ENCODE peak calls at places on chromosomes 12 and 14, in eight cellular contexts. C is stimulated activated CD8-positive, alpha-beta memory T cell treated with anti-CD3 and anti-CD28 coated beads, Interleukin-7, amount 100 ng/mL, for 4 hours; Y is CD8-positive, alpha-beta T cell; W is naive B cell; J is left colon; E is GM04504; D is brain microvascular endothelial cell; I is midbrain. N is an unnamed sample.

GRCh38 chr14:100299238-100299560 is 7.0 kb downstream of the SLC25A29 start:
- DNase-seq in W (no peak), I (no peak), E (no peak), D (no peak), C (no peak), Y (no peak), J (no peak), N (no peak)

GRCh38 chr12:100365411-100365810 is 8.5 kb downstream of the SLC17A8 start:
- DNase-seq in D (no peak), Y (no peak), W (no peak), C (no peak), I (no peak), E (no peak), J (no peak), N (no peak)

GRCh38 chr12:109111775-109112491 is 4.5 kb upstream of the ACACB start:
- DNase-seq in D (peak), Y (peak), C (no peak), W (peak), J (peak), I (peak), E (no peak), N (peak)

GRCh38 chr14:38138581-38139138 is 69.0 kb upstream of the SSTR1 start:
- DNase-seq in C (no peak), J (no peak), W (no peak), E (no peak), Y (no peak), D (no peak), I (no peak), N (no peak)

GRCh38 chr14:43595373-43595772 is 911.7 kb downstream of the FSCB start:
- DNase-seq in E (no peak), J (no peak), W (no peak), C (no peak), Y (no peak), D (no peak), I (no peak), N (no peak)

GRCh38 chr14:85131523-85131922 is 398.4 kb upstream of the FLRT2 start:
- DNase-seq in Y (no peak), D (no peak), C (no peak), E (no peak), J (no peak), W (no peak), I (no peak), N (no peak)

GRCh38 chr14:20934148-20934762 is 21.0 kb upstream of the RNASE2 start:
- DNase-seq in Y (no peak), J (no peak), E (no peak), W (no peak), I (no peak), C (no peak), D (no peak), N (peak)

GRCh38 chr14:100374270-100374669 is 51.1 kb downstream of the SLC25A47 start:
- DNase-seq in Y (no peak), E (no peak), W (no peak), D (no peak), C (no peak), J (no peak), I (no peak), N (peak)

GRCh38 chr12:68067762-68068376 is 78.6 kb downstream of the IFNG-AS1 start:
- DNase-seq in I (no peak), Y (no peak), J (no peak), W (no peak), D (no peak), E (no peak), C (no peak), N (no peak)

GRCh38 chr12:54341343-54341742 is 16.4 kb downstream of the COPZ1 start:
- DNase-seq in Y (no peak), C (no peak), W (no peak), I (no peak), J (no peak), D (no peak), E (no peak), N (no peak)

GRCh38 chr14:55731881-55732498 is 152.0 kb downstream of the KTN1 start:
- DNase-seq in I (peak), J (no peak), Y (peak), D (peak), W (peak), C (peak), E (no peak), N (peak)

GRCh38 chr12:17949558-17950141 is 140.3 kb downstream of the RERGL start:
- DNase-seq in C (no peak), W (no peak), I (no peak), D (no peak), Y (no peak), E (no peak), J (no peak), N (no peak)

GRCh38 chr12:101570022-101570421 is 24.7 kb upstream of the MYBPC1 start:
- DNase-seq in J (no peak), C (no peak), E (peak), I (peak), Y (no peak), W (peak), D (peak), N (no peak)

GRCh38 chr14:95507174-95507573 is 9.3 kb downstream of the SYNE3 start:
- DNase-seq in J (peak), W (no peak), I (peak), E (peak), C (no peak), D (peak), Y (no peak), N (peak)

GRCh38 chr12:130863298-130863697 is 8.6 kb upstream of the RAN start:
- DNase-seq in Y (no peak), W (no peak), E (no peak), C (no peak), I (no peak), D (no peak), J (no peak), N (no peak)

GRCh38 chr12:54201001-54201794 is 12.4 kb upstream of the SMUG1 start:
- DNase-seq in Y (peak), W (peak), E (peak), I (peak), D (peak), C (peak), J (peak), N (peak)

GRCh38 chr12:52166672-52167071 is 25.1 kb downstream of the KRT80 start:
- DNase-seq in W (no peak), J (no peak), E (no peak), D (no peak), I (no peak), Y (no peak), C (no peak), N (no peak)

GRCh38 chr12:45227668-45228067 is 11.8 kb downstream of the ANO6 start:
- DNase-seq in J (no peak), W (no peak), E (no peak), I (no peak), Y (no peak), C (no peak), D (no peak), N (no peak)

GRCh38 chr12:41962171-41962572 is 182.5 kb downstream of the GXYLT1 start:
- DNase-seq in E (no peak), J (no peak), C (no peak), W (no peak), I (peak), D (no peak), Y (no peak), N (no peak)

GRCh38 chr12:116060765-116061164 is 216.7 kb downstream of the MED13L start:
- DNase-seq in D (no peak), W (peak), J (no peak), E (no peak), Y (no peak), C (no peak), I (no peak), N (no peak)

GRCh38 chr12:4679711-4680110 is 30.8 kb downstream of the NDUFA9 start:
- DNase-seq in Y (no peak), E (no peak), I (no peak), D (no peak), W (no peak), J (no peak), C (no peak), N (no peak)

GRCh38 chr14:105201928-105202513 is 20.9 kb upstream of the NUDT14 start:
- DNase-seq in J (no peak), W (peak), I (no peak), E (no peak), C (no peak), Y (no peak), D (no peak), N (no peak)

GRCh38 chr12:100058482-100059029 is 73.8 kb upstream of the ANKS1B start:
- DNase-seq in C (no peak), W (no peak), J (no peak), Y (no peak), E (peak), D (peak), I (peak), N (peak)

GRCh38 chr12:120225852-120226640 is 25.1 kb upstream of the RPLP0 start:
- DNase-seq in E (no peak), D (no peak), C (no peak), J (peak), Y (no peak), W (no peak), I (no peak), N (no peak)

GRCh38 chr14:100677152-100677924 is 49.4 kb upstream of the DLK1 start:
- DNase-seq in C (no peak), Y (no peak), D (no peak), E (no peak), W (no peak), J (peak), I (no peak), N (peak)

GRCh38 chr12:55699471-55700055 is 8.1 kb downstream of the ITGA7 start:
- DNase-seq in I (no peak), Y (no peak), D (no peak), W (no peak), E (no peak), J (peak), C (no peak), N (no peak)

GRCh38 chr12:111578276-111578970 is 20.7 kb downstream of the ATXN2 start:
- DNase-seq in Y (no peak), E (no peak), W (no peak), C (no peak), J (no peak), I (no peak), D (peak), N (no peak)

GRCh38 chr14:28001002-28001401 is 765.6 kb upstream of the FOXG1 start:
- DNase-seq in I (no peak), E (no peak), Y (no peak), J (no peak), W (no peak), D (no peak), C (no peak), N (no peak)

GRCh38 chr14:33777651-33778050 is 173.2 kb downstream of the EGLN3 start:
- DNase-seq in W (no peak), C (no peak), Y (no peak), D (no peak), E (no peak), I (no peak), J (no peak), N (no peak)

GRCh38 chr12:22333751-22334695 is 484 bp downstream of the ST8SIA1 start:
- DNase-seq in Y (no peak), C (no peak), W (no peak), I (no peak), E (no peak), D (no peak), J (no peak), N (peak)

GRCh38 chr14:36498938-36499337 is 21.1 kb downstream of the NKX2-1 start:
- DNase-seq in D (no peak), W (no peak), I (no peak), E (no peak), C (no peak), Y (no peak), J (no peak), N (no peak)

N was measured in adrenal gland.